ENCODE peak calls at places on chromosomes 7 and 10, in six cellular contexts. F is left colon, V is heart left ventricle, P is neuronal stem cell, G is NCI-H1092, E is neural crest cell. O is an unnamed sample.

GRCh38 chr7:81672872-81673271 is 97.0 kb downstream of the HGF start:
- DNase-seq in F (no peak), P (peak; percentile 83), E (no peak), G (no peak), V (no peak), O (no peak)

GRCh38 chr7:28882896-28883470 is 75.1 kb downstream of the TRIL start:
- DNase-seq in P (no peak), V (no peak), G (no peak), E (no peak), F (no peak), O (peak; percentile 11)

GRCh38 chr7:94888542-94888941 is 18.9 kb upstream of the PPP1R9A start:
- DNase-seq in E (no peak), P (no peak), F (no peak), V (no peak), G (no peak), O (peak; percentile 19)

GRCh38 chr10:4512557-4513286 is 313.3 kb upstream of the AKR1E2 start:
- DNase-seq in P (no peak), E (no peak), V (peak; percentile 78), F (peak; percentile 35), G (no peak), O (peak; percentile 44)

GRCh38 chr7:44325811-44326241 is 432 bp upstream of the CAMK2B start:
- DNase-seq in P (no peak), V (no peak), F (no peak), G (peak; percentile 67), E (no peak), O (no peak)

GRCh38 chr7:150406565-150407421 is 27.7 kb downstream of the ZNF775 start:
- DNase-seq in V (peak; percentile 26), P (no peak), F (peak; percentile 68), G (no peak), E (no peak), O (peak; percentile 47)

GRCh38 chr7:2529161-2530075 is 9.8 kb downstream of the LFNG start:
- DNase-seq in P (no peak), G (no peak), E (no peak), F (peak; percentile 74), V (peak; percentile 84), O (peak; percentile 68)

GRCh38 chr7:7428806-7429205 is 106.9 kb downstream of the COL28A1 start:
- DNase-seq in P (no peak), F (no peak), V (no peak), G (no peak), E (no peak), O (no peak)

GRCh38 chr10:67296926-67297325 is 371.1 kb downstream of the LRRTM3 start:
- DNase-seq in G (no peak), E (no peak), V (no peak), F (no peak), P (no peak), O (no peak)

GRCh38 chr10:84908491-84908890 is 580.1 kb downstream of the CCSER2 start:
- DNase-seq in F (no peak), G (no peak), P (no peak), E (no peak), V (no peak), O (no peak)

GRCh38 chr7:47827321-47827720 is 120.9 kb downstream of the PKD1L1 start:
- DNase-seq in V (no peak), E (no peak), G (no peak), P (no peak), F (no peak), O (no peak)

GRCh38 chr7:132840197-132840596 is 241.7 kb downstream of the CHCHD3 start:
- DNase-seq in G (no peak), E (no peak), F (no peak), V (no peak), P (no peak), O (no peak)

GRCh38 chr10:113067516-113067915 is 117.5 kb downstream of the TCF7L2 start:
- DNase-seq in G (no peak), E (no peak), F (no peak), V (no peak), P (no peak), O (no peak)

GRCh38 chr7:130473877-130474276 is 18.0 kb upstream of the MEST start:
- DNase-seq in V (no peak), E (no peak), P (no peak), G (peak; percentile 36), F (no peak), O (no peak)

GRCh38 chr10:77877461-77878344 is 48.9 kb downstream of the DLG5 start:
- DNase-seq in V (peak; percentile 68), E (peak; percentile 22), G (no peak), P (peak; percentile 33), F (peak; percentile 40), O (peak; percentile 34)

GRCh38 chr10:43261578-43261965 is 5.3 kb downstream of the RASGEF1A start:
- DNase-seq in P (no peak), V (no peak), F (peak; percentile 6), G (no peak), E (no peak), O (no peak)

GRCh38 chr7:50216626-50217025 is 87.9 kb upstream of the IKZF1 start:
- DNase-seq in E (no peak), G (no peak), V (no peak), P (no peak), F (no peak), O (no peak)

GRCh38 chr10:49001861-49002675 is 62.4 kb upstream of the LRRC18 start:
- DNase-seq in E (no peak), V (peak; percentile 62), F (no peak), P (no peak), G (peak; percentile 13), O (no peak)

GRCh38 chr7:130273863-130274262 is 7.2 kb downstream of the CPA2 start:
- DNase-seq in V (no peak), G (peak; percentile 78), P (no peak), F (no peak), E (no peak), O (no peak)

GRCh38 chr10:104614245-104614831 is 26.8 kb upstream of the SORCS3 start:
- DNase-seq in F (no peak), G (no peak), E (peak; percentile 14), V (no peak), P (no peak), O (no peak)

GRCh38 chr7:1975179-1975578 is 257.6 kb downstream of the MAD1L1 start:
- DNase-seq in G (no peak), P (no peak), V (no peak), E (no peak), F (no peak), O (no peak)

GRCh38 chr10:112519129-112519761 is 72.2 kb downstream of the VTI1A start:
- DNase-seq in G (no peak), P (no peak), F (peak; percentile 47), E (no peak), V (no peak), O (peak; percentile 36)

GRCh38 chr7:140051822-140052221 is 10.9 kb downstream of the PARP12 start:
- DNase-seq in V (no peak), E (no peak), F (no peak), G (no peak), P (no peak), O (no peak)

GRCh38 chr7:131004371-131004770 is 270.4 kb upstream of the KLF14 start:
- DNase-seq in E (no peak), G (no peak), V (no peak), F (no peak), P (no peak), O (no peak)

O was measured in transverse colon.